ENCODE peak calls at places on chromosomes 1 and 21, in nine cellular contexts. U is HTR-8/SVneo; Q is effector memory CD4-positive, alpha-beta T cell; K is GM19239; D is T-helper 9 cell; R is stimulated activated CD4-positive, alpha-beta T cell treated with anti-CD3 and anti-CD28 coated beads, Interleukin-2, amount 100 ng/mL, for 24 hours; E is NCI-H1105; P is RPMI8226; Z is fibroblast of the conjunctiva. I is an unnamed sample.

GRCh38 chr1:100351095-100351884 is 1.0 kb upstream of the CDC14A start:
- DNase-seq in U (peak; percentile 65), Q (peak; percentile 87), K (peak; percentile 52), D (peak; percentile 83), R (peak; percentile 92), E (peak; percentile 84), P (peak; percentile 90), Z (peak; percentile 80), I (peak; percentile 87)

GRCh38 chr1:222546548-222547259 is 1.2 kb downstream of the HHIPL2 start:
- DNase-seq in U (peak; percentile 80), Q (no peak), K (no peak), D (no peak), R (no peak), E (no peak), P (no peak), Z (peak; percentile 56), I (peak; percentile 49)

GRCh38 chr1:111960971-111961370 is 28.5 kb downstream of the KCND3 start:
- DNase-seq in U (no peak), Q (no peak), K (no peak), D (no peak), R (no peak), E (no peak), P (no peak), Z (no peak), I (peak; percentile 77)

GRCh38 chr21:19197950-19198349 is 794.4 kb upstream of the TMPRSS15 start:
- DNase-seq in U (no peak), Q (no peak), K (no peak), D (no peak), R (no peak), E (no peak), P (no peak), Z (no peak), I (no peak)

GRCh38 chr1:15430787-15431570 is 7.3 kb upstream of the CTRC start:
- DNase-seq in U (peak; percentile 61), Q (peak; percentile 54), K (peak; percentile 94), D (peak; percentile 75), R (peak; percentile 82), E (peak; percentile 29), P (peak; percentile 65), Z (no peak), I (peak; percentile 34)

GRCh38 chr21:16377857-16378256 is 648.1 kb downstream of the USP25 start:
- DNase-seq in U (no peak), Q (no peak), K (no peak), D (no peak), R (no peak), E (no peak), P (no peak), Z (no peak), I (no peak)

GRCh38 chr1:65310078-65310587 is 790 bp downstream of the DNAJC6 start:
- DNase-seq in U (peak; percentile 26), Q (no peak), K (no peak), D (no peak), R (no peak), E (peak; percentile 90), P (no peak), Z (no peak), I (peak; percentile 78)

GRCh38 chr1:94417962-94418663 is at the start of gene ABCD3:
- DNase-seq in U (peak; percentile 87), Q (peak; percentile 95), K (peak; percentile 76), D (peak; percentile 93), R (peak; percentile 96), E (peak; percentile 95), P (peak; percentile 91), Z (peak; percentile 97), I (peak; percentile 94)

GRCh38 chr1:244302889-244303609 is 148.7 kb downstream of the ADSS2 start:
- DNase-seq in U (peak; percentile 69), Q (no peak), K (no peak), D (no peak), R (no peak), E (no peak), P (no peak), Z (no peak), I (peak; percentile 13)

GRCh38 chr1:15417365-15417934 is 7.8 kb downstream of the EFHD2 start:
- DNase-seq in U (peak; percentile 66), Q (peak; percentile 76), K (no peak), D (peak; percentile 67), R (peak; percentile 59), E (no peak), P (no peak), Z (no peak), I (no peak)

GRCh38 chr1:160607051-160608032 is 28.0 kb upstream of the CD84 start:
- DNase-seq in U (peak; percentile 51), Q (peak; percentile 44), K (no peak), D (peak; percentile 25), R (peak; percentile 36), E (peak; percentile 36), P (peak; percentile 78), Z (peak; percentile 43), I (peak; percentile 54)

GRCh38 chr1:74790453-74790852 is 57.5 kb downstream of the TYW3 start:
- DNase-seq in U (no peak), Q (no peak), K (no peak), D (no peak), R (no peak), E (no peak), P (no peak), Z (no peak), I (no peak)

GRCh38 chr1:208304193-208304712 is 60.1 kb upstream of the PLXNA2 start:
- DNase-seq in U (no peak), Q (no peak), K (no peak), D (no peak), R (no peak), E (no peak), P (no peak), Z (no peak), I (no peak)

GRCh38 chr1:184190626-184191025 is 139.1 kb downstream of the TSEN15 start:
- DNase-seq in U (no peak), Q (no peak), K (no peak), D (no peak), R (no peak), E (no peak), P (no peak), Z (no peak), I (no peak)

GRCh38 chr1:228460830-228461229 is 26.4 kb upstream of the RNF187 start:
- DNase-seq in U (no peak), Q (no peak), K (no peak), D (no peak), R (no peak), E (no peak), P (no peak), Z (no peak), I (no peak)

GRCh38 chr1:155196893-155197638 is 10.6 kb downstream of the THBS3 start:
- DNase-seq in U (no peak), Q (no peak), K (no peak), D (no peak), R (no peak), E (no peak), P (no peak), Z (no peak), I (no peak)

GRCh38 chr1:58548381-58548780 is 1.9 kb upstream of the OMA1 start:
- DNase-seq in U (no peak), Q (no peak), K (no peak), D (no peak), R (no peak), E (no peak), P (no peak), Z (no peak), I (no peak)

GRCh38 chr1:202276081-202276715 is 65.5 kb downstream of the UBE2T start:
- DNase-seq in U (no peak), Q (no peak), K (no peak), D (no peak), R (no peak), E (no peak), P (no peak), Z (no peak), I (no peak)

GRCh38 chr1:30487042-30487441 is 236.3 kb downstream of the MATN1 start:
- DNase-seq in U (no peak), Q (no peak), K (no peak), D (no peak), R (no peak), E (no peak), P (peak; percentile 50), Z (no peak), I (no peak)

GRCh38 chr21:23402929-23403520 is 2204.3 kb downstream of the MRPL39 start:
- DNase-seq in U (no peak), Q (no peak), K (no peak), D (no peak), R (no peak), E (peak; percentile 73), P (no peak), Z (no peak), I (no peak)

GRCh38 chr1:198811436-198811835 is 172.6 kb downstream of the PTPRC start:
- DNase-seq in U (no peak), Q (no peak), K (no peak), D (no peak), R (no peak), E (no peak), P (no peak), Z (no peak), I (no peak)

GRCh38 chr1:221791846-221792245 is 50.0 kb upstream of the DUSP10 start:
- DNase-seq in U (no peak), Q (no peak), K (no peak), D (no peak), R (no peak), E (no peak), P (no peak), Z (no peak), I (no peak)